ENCODE peak calls at places on chromosomes 5 and 9, in eight cellular contexts. E is left ventricle myocardium inferior; Z is kidney tubule cell; Q is PC-3; O is stimulated activated CD8-positive, alpha-beta memory T cell treated with anti-CD3 and anti-CD28 coated beads, Interleukin-2, amount 100 ng/mL, for 48 hours; P is naive thymus-derived CD8-positive, alpha-beta T cell; L is stimulated activated naive B cell treated with anti-CD40 and anti-IgM and Interleukin-4, amounts not matched to agents 10 μg/mL and 1 μg/mL and 100 μg/mL, for 72 hours; Y is Daoy. J is an unnamed sample.

GRCh38 chr5:143635888-143636287 is 176.1 kb upstream of the HMHB1 start:
- DNase-seq in O (no peak), L (no peak), E (no peak), Q (no peak), P (no peak), Y (no peak), Z (no peak), J (no peak)

GRCh38 chr9:91954841-91955471 is 4.9 kb upstream of the ROR2 start:
- DNase-seq in Y (peak; percentile 75), Q (peak; percentile 53), Z (peak; percentile 61), E (no peak), P (no peak), O (no peak), L (no peak), J (peak; percentile 44)

GRCh38 chr9:129649726-129650679 is 8.1 kb upstream of the ASB6 start:
- DNase-seq in E (no peak), P (no peak), O (no peak), L (no peak), Y (no peak), Q (no peak), Z (no peak), J (no peak)

GRCh38 chr5:74950836-74951515 is 84.8 kb upstream of the FAM169A start:
- DNase-seq in O (no peak), E (no peak), Y (no peak), L (no peak), Q (no peak), Z (peak; percentile 35), P (no peak), J (no peak)

GRCh38 chr9:137621131-137621757 is 2.4 kb downstream of the EHMT1 start:
- DNase-seq in P (no peak), O (no peak), Z (peak; percentile 31), Q (peak; percentile 19), E (no peak), Y (no peak), L (no peak), J (peak; percentile 44)

GRCh38 chr5:177483994-177484901 is 10.8 kb upstream of the DBN1 start:
- DNase-seq in E (no peak), Q (peak; percentile 1), P (no peak), L (no peak), O (no peak), Z (no peak), Y (no peak), J (no peak)

GRCh38 chr9:95459218-95459617 is 57.6 kb downstream of the PTCH1 start:
- DNase-seq in L (no peak), Q (no peak), O (no peak), Y (no peak), P (no peak), E (no peak), Z (no peak), J (no peak)

GRCh38 chr9:129289883-129290282 is 111.8 kb upstream of the IER5L start:
- DNase-seq in E (no peak), Z (no peak), O (no peak), P (no peak), L (no peak), Y (no peak), Q (no peak), J (no peak)

GRCh38 chr5:14365831-14366435 is 215.7 kb upstream of the OTULINL start:
- DNase-seq in O (no peak), Y (peak; percentile 28), E (no peak), P (no peak), Z (peak; percentile 31), Q (peak; percentile 49), L (no peak), J (peak; percentile 67)

GRCh38 chr5:158413125-158413680 is 554.3 kb upstream of the CLINT1 start:
- DNase-seq in L (no peak), Y (no peak), E (no peak), Q (no peak), P (no peak), Z (no peak), O (no peak), J (no peak)

GRCh38 chr9:110443146-110443877 is 105.6 kb upstream of the TXNDC8 start:
- DNase-seq in Z (no peak), P (no peak), E (no peak), Q (peak; percentile 26), O (no peak), L (no peak), Y (peak; percentile 59), J (peak; percentile 7)

GRCh38 chr9:97570899-97571298 is 62.3 kb downstream of the TSTD2 start:
- DNase-seq in O (no peak), Z (no peak), L (no peak), Q (no peak), E (peak; percentile 85), Y (no peak), P (no peak), J (no peak)

GRCh38 chr5:142667808-142668207 is 18.1 kb downstream of the FGF1 start:
- DNase-seq in Y (no peak), L (no peak), P (no peak), Q (no peak), O (no peak), E (no peak), Z (no peak), J (no peak)

GRCh38 chr9:123387686-123388085 is 31.7 kb downstream of the CRB2 start:
- DNase-seq in L (no peak), Z (no peak), E (no peak), Y (no peak), O (no peak), Q (no peak), P (no peak), J (no peak)

GRCh38 chr5:76104027-76104426 is 20.8 kb downstream of the SV2C start:
- DNase-seq in P (no peak), Y (peak; percentile 39), O (no peak), L (no peak), Q (peak; percentile 47), Z (peak; percentile 30), E (no peak), J (peak; percentile 20)

GRCh38 chr5:137741-138140 is 45.8 kb downstream of the PLEKHG4B start:
- DNase-seq in E (no peak), Q (no peak), O (no peak), L (no peak), P (no peak), Y (no peak), Z (no peak), J (no peak)

GRCh38 chr9:73179594-73179993 is 27.9 kb downstream of the ANXA1 start:
- DNase-seq in Z (peak; percentile 74), L (no peak), Y (peak; percentile 65), P (no peak), E (no peak), O (no peak), Q (peak; percentile 94), J (peak; percentile 82)

GRCh38 chr9:79572032-79572890 is 496 bp downstream of the TLE4 start:
- DNase-seq in L (peak; percentile 43), Z (peak; percentile 70), E (peak; percentile 32), O (peak; percentile 21), Y (peak; percentile 60), Q (peak; percentile 39), P (peak; percentile 27), J (no peak)

GRCh38 chr5:72474117-72474915 is 32.9 kb downstream of the ZNF366 start:
- DNase-seq in E (no peak), P (no peak), Q (no peak), Z (no peak), Y (no peak), O (no peak), L (no peak), J (no peak)

GRCh38 chr5:157563373-157564148 is 12.0 kb downstream of the ADAM19 start:
- DNase-seq in O (no peak), P (no peak), Z (no peak), Y (peak; percentile 87), L (no peak), E (no peak), Q (peak; percentile 77), J (peak; percentile 82)

GRCh38 chr9:75146229-75146628 is 57.9 kb downstream of the OSTF1 start:
- DNase-seq in E (no peak), Y (peak; percentile 67), P (no peak), O (no peak), Z (peak; percentile 64), Q (no peak), L (no peak), J (peak; percentile 47)

GRCh38 chr9:77176106-77176505 is 1.2 kb upstream of the VPS13A start:
- DNase-seq in Q (no peak), L (no peak), O (no peak), Y (no peak), E (no peak), Z (no peak), P (no peak), J (no peak)

GRCh38 chr5:149063017-149063687 is at the start of gene SH3TC2:
- DNase-seq in O (no peak), L (no peak), E (peak; percentile 64), Q (peak; percentile 96), Z (peak; percentile 89), Y (peak; percentile 58), P (no peak), J (peak; percentile 87)

GRCh38 chr9:82131072-82131471 is 142.5 kb downstream of the SPATA31D1 start:
- DNase-seq in O (no peak), L (no peak), P (no peak), Y (no peak), Q (no peak), Z (no peak), E (no peak), J (no peak)

GRCh38 chr9:3441197-3441816 is 84.5 kb downstream of the RFX3 start:
- DNase-seq in E (no peak), P (peak; percentile 2), Q (peak; percentile 63), Z (peak; percentile 67), Y (peak; percentile 66), L (peak; percentile 40), O (peak; percentile 6), J (peak; percentile 63)

GRCh38 chr5:63145167-63145566 is 566.5 kb downstream of the LRRC70 start:
- DNase-seq in Y (no peak), E (peak; percentile 12), Z (no peak), P (no peak), O (no peak), Q (no peak), L (no peak), J (peak; percentile 14)